ENCODE peak calls at places on chromosomes 6 and 20, in seven cellular contexts. O is pulmonary artery endothelial cell; W is stimulated activated CD4-positive, alpha-beta T cell treated with anti-CD3 and anti-CD28 coated beads, Interleukin-12 subunit alpha, Interleukin-12 subunit beta, amount 100 ng/mL, for 48 hours; E is AG08395; L is lower lobe of right lung; V is LoVo; U is hepatocyte. Y is an unnamed sample.

GRCh38 chr6:150006961-150007464 is 18.3 kb downstream of the RAET1L start:
- DNase-seq in L (no peak), E (no peak), W (peak), V (peak), O (no peak), U (peak), Y (peak)

GRCh38 chr6:42292002-42292735 is 74.5 kb upstream of the MRPS10 start:
- DNase-seq in O (no peak), V (peak), U (no peak), L (no peak), E (peak), W (no peak), Y (peak)

GRCh38 chr6:26043389-26044139 is 43.7 kb upstream of the HFE start:
- DNase-seq in L (peak), O (peak), W (peak), U (no peak), E (peak), V (peak), Y (peak)

GRCh38 chr20:1934578-1935573 is 39.7 kb downstream of the SIRPA start:
- DNase-seq in W (no peak), L (no peak), U (peak), V (no peak), O (no peak), E (peak), Y (no peak)

GRCh38 chr20:63661959-63662812 is 4.1 kb downstream of the RTEL1 start:
- DNase-seq in W (no peak), L (no peak), U (no peak), E (no peak), V (no peak), O (no peak), Y (no peak)

GRCh38 chr20:5947276-5947675 is 3.1 kb downstream of the TRMT6 start:
- DNase-seq in L (peak), U (no peak), O (no peak), W (peak), V (no peak), E (no peak), Y (no peak)

GRCh38 chr6:4804095-4804494 is 27.9 kb downstream of the CDYL start:
- DNase-seq in L (no peak), U (peak), V (no peak), W (no peak), O (no peak), E (peak), Y (no peak)

GRCh38 chr20:50680106-50680960 is 11.0 kb downstream of the RIPOR3 start:
- DNase-seq in L (no peak), W (no peak), E (peak), U (peak), O (no peak), V (no peak), Y (no peak)

GRCh38 chr6:36765943-36766648 is 68.5 kb downstream of the RAB44 start:
- DNase-seq in O (peak), W (peak), V (peak), L (peak), E (peak), U (peak), Y (peak)

GRCh38 chr20:49627329-49627761 is 59.4 kb upstream of the PTGIS start:
- DNase-seq in V (no peak), W (no peak), L (peak), O (no peak), E (no peak), U (no peak), Y (no peak)

GRCh38 chr6:17987576-17988421 is at the start of gene KIF13A:
- DNase-seq in E (peak), V (peak), O (no peak), L (peak), U (peak), W (no peak), Y (peak)

GRCh38 chr20:1707588-1708449 is 50.2 kb upstream of the SIRPG start:
- DNase-seq in W (no peak), L (no peak), O (no peak), U (no peak), E (no peak), V (no peak), Y (no peak)

GRCh38 chr6:56628105-56628504 is 14.6 kb downstream of the DST start:
- DNase-seq in O (no peak), V (no peak), U (no peak), E (no peak), L (no peak), W (no peak), Y (no peak)

GRCh38 chr6:149451361-149452061 is 33.3 kb downstream of the ZC3H12D start:
- DNase-seq in V (peak), U (peak), L (peak), O (no peak), E (peak), W (no peak), Y (no peak)

GRCh38 chr6:11050735-11051134 is 6.6 kb upstream of the ELOVL2 start:
- DNase-seq in V (no peak), U (peak), L (no peak), E (peak), W (no peak), O (no peak), Y (no peak)

GRCh38 chr6:144346719-144347446 is 61.7 kb downstream of the UTRN start:
- DNase-seq in W (no peak), O (peak), E (peak), U (no peak), V (peak), L (no peak), Y (peak)

GRCh38 chr20:33909331-33909921 is 84.3 kb upstream of the RALY start:
- DNase-seq in U (peak), W (no peak), L (no peak), O (peak), V (peak), E (peak), Y (no peak)

GRCh38 chr6:52335576-52335975 is 26.4 kb upstream of the PAQR8 start:
- DNase-seq in E (no peak), V (no peak), U (no peak), L (no peak), O (no peak), W (no peak), Y (no peak)

GRCh38 chr6:121436172-121436965 is 923 bp downstream of the GJA1 start:
- DNase-seq in E (no peak), L (no peak), U (peak), O (no peak), V (no peak), W (no peak), Y (no peak)

GRCh38 chr6:52227495-52227894 is 16.8 kb downstream of the IL17F start:
- DNase-seq in V (no peak), U (no peak), W (peak), L (no peak), O (no peak), E (no peak), Y (peak)

GRCh38 chr20:31605902-31606677 is 1.0 kb downstream of the ID1 start:
- DNase-seq in U (peak), O (no peak), L (peak), E (no peak), V (no peak), W (no peak), Y (no peak)

GRCh38 chr20:4329232-4329631 is 313.9 kb upstream of the RNF24 start:
- DNase-seq in V (no peak), L (no peak), E (no peak), O (no peak), U (no peak), W (no peak), Y (no peak)

GRCh38 chr20:46222521-46223007 is 85.7 kb downstream of the CDH22 start:
- DNase-seq in L (no peak), W (no peak), U (peak), O (no peak), V (no peak), E (no peak), Y (no peak)

GRCh38 chr6:24125980-24126379 is at the start of gene NRSN1:
- DNase-seq in O (no peak), W (no peak), U (peak), V (no peak), L (no peak), E (no peak), Y (no peak)

GRCh38 chr20:38184098-38184497 is 19.0 kb upstream of the TGM2 start:
- DNase-seq in W (no peak), L (no peak), O (no peak), V (no peak), U (no peak), E (no peak), Y (no peak)

GRCh38 chr6:160810238-160810637 is 108.2 kb downstream of the PLG start:
- DNase-seq in L (no peak), V (peak), W (no peak), O (no peak), E (no peak), U (peak), Y (no peak)

GRCh38 chr6:35049346-35049745 is 91.8 kb downstream of the TCP11 start:
- DNase-seq in O (no peak), V (no peak), W (no peak), U (no peak), E (no peak), L (no peak), Y (no peak)

GRCh38 chr6:111441678-111442243 is 41.3 kb downstream of the REV3L start:
- DNase-seq in W (no peak), V (no peak), L (peak), O (no peak), E (no peak), U (no peak), Y (peak)

Y was measured in GM12865.